ENCODE peak calls at places on chromosomes 3 and 15, in eight cellular contexts. R is psoas muscle; V is CD8-positive, alpha-beta memory T cell; S is NT2/D1; Y is heart right ventricle; W is colonic mucosa; B is ascending aorta; Z is choroid plexus epithelial cell. A is an unnamed sample.

GRCh38 chr3:16864610-16865313 is 20.0 kb upstream of the PLCL2 start:
- DNase-seq in R (no peak), V (no peak), S (no peak), Y (no peak), W (no peak), B (no peak), Z (peak), A (no peak)

GRCh38 chr3:67737158-67737557 is 82.7 kb upstream of the SUCLG2 start:
- DNase-seq in R (no peak), V (no peak), S (no peak), Y (no peak), W (no peak), B (no peak), Z (no peak), A (no peak)

GRCh38 chr3:11570251-11570650 is 73.5 kb downstream of the VGLL4 start:
- DNase-seq in R (no peak), V (no peak), S (no peak), Y (peak), W (no peak), B (no peak), Z (no peak), A (no peak)

GRCh38 chr15:70273808-70274207 is 176.1 kb upstream of the TLE3 start:
- DNase-seq in R (no peak), V (no peak), S (no peak), Y (no peak), W (no peak), B (no peak), Z (no peak), A (no peak)

GRCh38 chr15:25690673-25691543 is 172.2 kb downstream of the ATP10A start:
- DNase-seq in R (no peak), V (no peak), S (no peak), Y (no peak), W (no peak), B (no peak), Z (peak), A (no peak)

GRCh38 chr15:90790057-90790456 is 72.9 kb downstream of the BLM start:
- DNase-seq in R (no peak), V (no peak), S (no peak), Y (no peak), W (no peak), B (no peak), Z (no peak), A (no peak)

GRCh38 chr3:124881976-124882697 is 5.0 kb downstream of the ITGB5 start:
- DNase-seq in R (no peak), V (no peak), S (no peak), Y (no peak), W (no peak), B (no peak), Z (no peak), A (no peak)

GRCh38 chr3:98705694-98706093 is 57.4 kb upstream of the ST3GAL6 start:
- DNase-seq in R (no peak), V (no peak), S (no peak), Y (no peak), W (no peak), B (no peak), Z (peak), A (no peak)

GRCh38 chr3:161217496-161217895 is 3.6 kb upstream of the NMD3 start:
- DNase-seq in R (no peak), V (no peak), S (no peak), Y (no peak), W (no peak), B (no peak), Z (peak), A (no peak)

GRCh38 chr3:177983341-177983740 is 552.9 kb upstream of the KCNMB2 start:
- DNase-seq in R (no peak), V (no peak), S (no peak), Y (no peak), W (no peak), B (no peak), Z (no peak), A (no peak)

GRCh38 chr3:4709336-4709735 is 216.2 kb downstream of the ITPR1 start:
- DNase-seq in R (no peak), V (no peak), S (no peak), Y (no peak), W (no peak), B (no peak), Z (peak), A (no peak)

GRCh38 chr15:25184356-25185155 is 229.8 kb downstream of the SNRPN start:
- DNase-seq in R (peak), V (no peak), S (no peak), Y (peak), W (no peak), B (no peak), Z (no peak), A (no peak)

GRCh38 chr15:77094397-77095030 is 23.6 kb upstream of the TSPAN3 start:
- DNase-seq in R (no peak), V (no peak), S (no peak), Y (no peak), W (no peak), B (no peak), Z (no peak), A (no peak)

GRCh38 chr3:18556001-18556408 is 130.9 kb upstream of the SATB1 start:
- DNase-seq in R (no peak), V (no peak), S (no peak), Y (no peak), W (no peak), B (no peak), Z (no peak), A (no peak)

GRCh38 chr15:96160800-96161199 is 169.7 kb upstream of the NR2F2 start:
- DNase-seq in R (no peak), V (no peak), S (no peak), Y (no peak), W (no peak), B (no peak), Z (no peak), A (no peak)

GRCh38 chr3:43649365-43649968 is 27.7 kb upstream of the ANO10 start:
- DNase-seq in R (no peak), V (no peak), S (no peak), Y (no peak), W (no peak), B (no peak), Z (no peak), A (no peak)

GRCh38 chr15:67943961-67944674 is 104.3 kb upstream of the RNU6-1 start:
- DNase-seq in R (peak), V (no peak), S (no peak), Y (peak), W (no peak), B (peak), Z (no peak), A (no peak)

GRCh38 chr3:48963591-48963990 is 26.4 kb upstream of the P4HTM start:
- DNase-seq in R (no peak), V (no peak), S (no peak), Y (no peak), W (no peak), B (no peak), Z (no peak), A (no peak)

GRCh38 chr3:157110761-157111238 is 49.1 kb downstream of the CCNL1 start:
- DNase-seq in R (no peak), V (no peak), S (no peak), Y (peak), W (no peak), B (no peak), Z (no peak), A (no peak)

GRCh38 chr3:147393261-147393964 is 12.9 kb downstream of the ZIC4 start:
- DNase-seq in R (peak), V (no peak), S (no peak), Y (no peak), W (no peak), B (no peak), Z (peak), A (no peak)

DNA sequence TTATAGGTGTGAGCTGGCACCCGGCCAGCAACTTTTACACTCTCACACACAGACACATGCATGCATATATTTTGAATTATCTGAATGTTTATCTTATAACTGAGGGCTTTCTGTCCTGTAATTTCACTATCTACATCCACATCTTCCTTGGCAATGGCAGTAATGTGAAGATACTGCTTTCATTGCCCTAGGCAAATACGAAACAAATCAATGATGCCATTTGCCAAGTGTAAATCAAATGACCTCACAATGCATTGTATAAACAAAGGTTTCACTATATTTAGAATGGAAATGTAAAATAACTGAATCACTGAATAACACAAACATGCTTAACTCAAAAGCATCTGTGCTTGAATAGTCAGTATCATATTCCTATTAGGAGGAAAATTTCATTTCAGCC is 455.6 kb downstream of the TBL1XR1 start:
- DNase-seq in R (no peak), V (no peak), S (no peak), Y (no peak), W (no peak), B (no peak), Z (no peak), A (no peak)
- H3K4me3 ChIP-seq in R (no peak), V (no peak), S (no peak), Y (no peak), W (no peak), B (no peak), Z (no peak), A (no peak)

GRCh38 chr15:75043509-75044257 is 20.3 kb downstream of the PPCDC start:
- DNase-seq in R (peak), V (no peak), S (no peak), Y (peak), W (peak), B (peak), Z (peak), A (peak)
- H3K4me3 ChIP-seq in R (peak), V (no peak), S (no peak), Y (no peak), W (no peak), B (peak), Z (no peak), A (peak)

GRCh38 chr15:48897144-48897814 is 19.3 kb downstream of the EID1 start:
- DNase-seq in R (no peak), V (no peak), S (no peak), Y (no peak), W (no peak), B (no peak), Z (peak), A (no peak)
- H3K4me3 ChIP-seq in R (peak), V (no peak), S (no peak), Y (no peak), W (no peak), B (peak), Z (peak), A (no peak)

DNA sequence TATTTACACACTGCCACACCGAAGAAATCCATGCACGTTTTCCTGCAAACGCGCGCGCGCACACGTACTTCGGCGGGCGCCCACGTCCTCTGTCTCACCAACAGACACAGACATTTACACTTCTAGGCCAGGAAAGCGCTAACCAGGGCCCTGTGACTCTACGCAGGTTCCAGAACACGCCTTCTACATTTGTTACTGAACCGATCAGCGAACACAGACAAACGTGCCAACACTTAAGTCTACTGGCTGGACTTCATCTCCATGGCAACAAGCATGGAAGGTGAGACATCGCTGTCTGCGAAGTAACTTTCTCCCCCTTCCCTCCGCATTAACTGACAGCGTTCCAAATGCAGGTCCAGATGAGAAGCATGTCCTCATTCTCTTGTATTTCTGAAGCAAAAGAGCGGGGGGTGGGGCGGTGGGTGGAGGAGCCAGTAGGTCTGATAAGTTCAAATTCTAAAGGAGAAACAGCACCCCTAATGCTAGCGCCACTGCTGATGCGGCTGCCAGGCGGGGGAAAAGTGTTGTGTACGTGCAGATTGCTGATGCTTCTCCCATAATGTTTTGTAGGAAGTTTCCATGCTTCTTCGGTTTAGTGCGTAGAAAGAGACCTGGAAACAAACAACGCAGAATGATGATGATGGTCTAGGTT is at the start of gene CTXN2:
- DNase-seq in R (no peak), V (no peak), S (no peak), Y (no peak), W (peak), B (no peak), Z (peak), A (no peak)
- H3K4me3 ChIP-seq in R (no peak), V (no peak), S (no peak), Y (no peak), W (peak), B (no peak), Z (peak), A (no peak)

GRCh38 chr15:33031324-33031736 is 163.2 kb downstream of the FMN1 start:
- DNase-seq in R (no peak), V (no peak), S (no peak), Y (no peak), W (no peak), B (no peak), Z (peak), A (no peak)
- H3K4me3 ChIP-seq in R (no peak), V (no peak), S (no peak), Y (no peak), W (no peak), B (no peak), Z (no peak), A (no peak)

GRCh38 chr15:75203908-75204263 is 2.2 kb downstream of the C15orf39 start:
- DNase-seq in R (no peak), V (no peak), S (no peak), Y (no peak), W (no peak), B (no peak), Z (no peak), A (no peak)
- H3K4me3 ChIP-seq in R (peak), V (peak), S (no peak), Y (peak), W (peak), B (peak), Z (no peak), A (peak)

A was measured in esophagus squamous epithelium.